ENCODE peak calls at places on chromosome 4, in five cellular contexts. One of them, this sample, is unnamed.

GRCh38 chr4:69239777-69240176 is 25.2 kb upstream of the UGT2B11 start:
- DNase-seq in esophagus squamous epithelium: no peak
- DNase-seq in heart left ventricle: no peak
- DNase-seq in body of pancreas: peak
- DNase-seq in gastrocnemius medialis: no peak
- DNase-seq in this sample: no peak

GRCh38 chr4:149891381-149891780 is 75.7 kb upstream of the IQCM start:
- DNase-seq in heart left ventricle: no peak
- DNase-seq in esophagus squamous epithelium: no peak
- DNase-seq in gastrocnemius medialis: no peak
- DNase-seq in body of pancreas: no peak
- DNase-seq in this sample: no peak

GRCh38 chr4:23888421-23889319 is 1.2 kb downstream of the PPARGC1A start:
- DNase-seq in body of pancreas: no peak
- DNase-seq in gastrocnemius medialis: peak
- DNase-seq in esophagus squamous epithelium: no peak
- DNase-seq in heart left ventricle: peak
- DNase-seq in this sample: no peak

GRCh38 chr4:154254999-154255398 is 236.6 kb downstream of the DCHS2 start:
- DNase-seq in body of pancreas: no peak
- DNase-seq in esophagus squamous epithelium: no peak
- DNase-seq in gastrocnemius medialis: no peak
- DNase-seq in heart left ventricle: no peak
- DNase-seq in this sample: no peak

GRCh38 chr4:101020956-101021355 is 326.4 kb downstream of the PPP3CA start:
- DNase-seq in heart left ventricle: no peak
- DNase-seq in esophagus squamous epithelium: no peak
- DNase-seq in body of pancreas: no peak
- DNase-seq in gastrocnemius medialis: no peak
- DNase-seq in this sample: no peak

GRCh38 chr4:101218894-101219293 is 128.4 kb downstream of the PPP3CA start:
- DNase-seq in body of pancreas: no peak
- DNase-seq in heart left ventricle: no peak
- DNase-seq in esophagus squamous epithelium: no peak
- DNase-seq in gastrocnemius medialis: no peak
- DNase-seq in this sample: no peak

GRCh38 chr4:89306486-89307184 is 965 bp downstream of the GPRIN3 start:
- DNase-seq in body of pancreas: no peak
- DNase-seq in heart left ventricle: no peak
- DNase-seq in esophagus squamous epithelium: no peak
- DNase-seq in gastrocnemius medialis: no peak
- DNase-seq in this sample: no peak

GRCh38 chr4:9927317-9928007 is 93.8 kb downstream of the SLC2A9 start:
- DNase-seq in esophagus squamous epithelium: no peak
- DNase-seq in heart left ventricle: no peak
- DNase-seq in body of pancreas: no peak
- DNase-seq in gastrocnemius medialis: no peak
- DNase-seq in this sample: no peak

GRCh38 chr4:48194986-48195773 is 61.1 kb upstream of the TXK start:
- DNase-seq in body of pancreas: no peak
- DNase-seq in heart left ventricle: no peak
- DNase-seq in esophagus squamous epithelium: no peak
- DNase-seq in gastrocnemius medialis: no peak
- DNase-seq in this sample: no peak

GRCh38 chr4:142211444-142211843 is 575.1 kb downstream of the IL15 start:
- DNase-seq in heart left ventricle: no peak
- DNase-seq in body of pancreas: no peak
- DNase-seq in gastrocnemius medialis: no peak
- DNase-seq in esophagus squamous epithelium: no peak
- DNase-seq in this sample: no peak

GRCh38 chr4:151987606-151988005 is 226.8 kb upstream of the GATB start:
- DNase-seq in heart left ventricle: no peak
- DNase-seq in gastrocnemius medialis: no peak
- DNase-seq in body of pancreas: no peak
- DNase-seq in esophagus squamous epithelium: no peak
- DNase-seq in this sample: no peak

DNA sequence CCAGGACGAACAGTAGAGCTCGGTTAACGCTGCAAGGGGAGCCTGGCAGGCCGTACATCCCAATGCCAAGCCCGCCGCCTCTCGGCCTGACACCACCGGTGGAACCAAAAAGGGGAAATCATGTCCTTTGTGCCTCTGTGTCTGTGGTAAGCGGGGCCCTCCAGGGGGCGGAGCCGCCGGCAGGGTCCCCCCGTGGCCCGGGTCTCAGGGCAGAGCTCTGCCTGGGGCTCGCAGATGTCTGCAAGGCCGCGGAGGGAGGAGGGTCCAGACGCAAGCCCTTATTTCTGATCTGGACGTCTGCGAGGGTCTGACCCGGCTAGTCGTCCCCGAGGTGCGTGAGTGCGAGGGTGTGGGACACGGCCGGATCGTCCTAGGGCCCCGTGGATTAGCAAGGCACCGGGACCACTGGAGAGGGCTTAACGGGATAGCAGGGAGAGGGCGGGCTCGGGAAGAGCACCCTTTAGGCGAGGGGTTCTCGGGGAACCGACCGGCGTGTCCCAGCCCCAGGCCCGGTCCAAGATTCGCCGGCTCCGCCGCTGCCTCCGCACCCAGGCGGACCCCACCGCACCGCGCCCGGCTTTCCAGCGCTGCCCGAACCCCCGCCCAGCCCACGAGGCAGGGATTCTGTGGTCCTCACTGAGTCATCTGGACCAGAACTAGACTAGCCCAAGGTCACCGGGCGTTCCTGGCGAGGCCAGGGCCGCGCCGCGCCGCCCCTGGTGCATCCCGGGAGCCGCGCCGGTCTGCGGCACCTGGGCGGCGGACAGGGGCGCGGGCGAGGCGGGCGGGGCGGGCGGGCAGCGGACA is 858 bp upstream of the FAM193A start:
- DNase-seq in esophagus squamous epithelium: no peak
- DNase-seq in gastrocnemius medialis: peak
- DNase-seq in body of pancreas: peak
- DNase-seq in heart left ventricle: peak
- DNase-seq in this sample: peak
- TF ChIP-seq POLR2A in esophagus squamous epithelium: no peak
- TF ChIP-seq POLR2A in gastrocnemius medialis: peak
- TF ChIP-seq POLR2A in body of pancreas: peak
- TF ChIP-seq POLR2A in heart left ventricle: no peak
- TF ChIP-seq POLR2A in this sample: no peak

DNA sequence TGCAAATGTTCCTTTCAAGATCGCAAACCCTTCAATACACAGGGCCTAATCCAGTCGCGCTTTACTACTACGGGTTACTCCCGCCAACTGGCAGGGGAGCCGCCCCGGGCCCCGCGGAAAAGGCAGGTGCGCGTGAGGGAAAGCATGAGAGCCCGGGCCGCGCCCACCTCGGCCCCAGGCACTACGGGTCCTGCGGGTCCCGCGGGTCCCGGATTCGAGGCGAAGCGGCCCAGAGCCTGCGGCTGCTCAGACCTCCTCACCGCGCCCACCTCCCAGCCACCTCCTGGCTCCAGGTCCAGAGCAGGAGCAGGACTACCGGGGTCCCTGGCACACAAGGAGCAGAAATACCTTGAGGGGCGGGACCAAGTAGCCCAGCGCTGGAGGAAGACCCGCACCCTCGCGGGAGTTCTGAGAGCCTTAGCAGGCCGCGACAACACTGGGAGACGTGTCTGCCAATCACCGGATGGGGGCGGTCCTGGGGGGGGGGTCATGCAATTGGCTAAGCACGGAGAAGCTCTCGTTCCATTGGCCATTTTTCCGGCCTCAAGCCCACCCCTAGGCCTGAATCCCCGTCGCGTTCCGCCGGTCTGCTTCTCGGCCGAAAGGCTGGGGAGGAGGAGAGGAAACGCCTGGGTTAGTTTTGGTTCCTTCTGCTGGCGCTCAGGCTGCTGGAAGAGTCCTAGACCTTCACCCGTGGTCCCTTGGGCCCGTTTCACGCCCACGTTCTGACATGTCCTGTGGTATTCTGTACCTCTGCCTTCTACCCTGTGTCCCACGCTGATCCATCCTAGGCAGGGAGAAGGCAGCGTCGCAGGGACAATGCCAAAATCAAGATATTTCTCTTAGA is 29.0 kb downstream of the ERVMER34-1 start:
- DNase-seq in gastrocnemius medialis: peak
- DNase-seq in esophagus squamous epithelium: peak
- DNase-seq in body of pancreas: peak
- DNase-seq in heart left ventricle: peak
- DNase-seq in this sample: peak
- TF ChIP-seq POLR2A in gastrocnemius medialis: peak
- TF ChIP-seq POLR2A in esophagus squamous epithelium: peak
- TF ChIP-seq POLR2A in body of pancreas: peak
- TF ChIP-seq POLR2A in heart left ventricle: no peak
- TF ChIP-seq POLR2A in this sample: peak

GRCh38 chr4:77073106-77073858 is 2.5 kb downstream of the CCNI start:
- DNase-seq in gastrocnemius medialis: no peak
- DNase-seq in heart left ventricle: no peak
- DNase-seq in esophagus squamous epithelium: no peak
- DNase-seq in body of pancreas: no peak
- DNase-seq in this sample: no peak
- TF ChIP-seq POLR2A in gastrocnemius medialis: no peak
- TF ChIP-seq POLR2A in heart left ventricle: no peak
- TF ChIP-seq POLR2A in esophagus squamous epithelium: no peak
- TF ChIP-seq POLR2A in body of pancreas: no peak
- TF ChIP-seq POLR2A in this sample: no peak

DNA sequence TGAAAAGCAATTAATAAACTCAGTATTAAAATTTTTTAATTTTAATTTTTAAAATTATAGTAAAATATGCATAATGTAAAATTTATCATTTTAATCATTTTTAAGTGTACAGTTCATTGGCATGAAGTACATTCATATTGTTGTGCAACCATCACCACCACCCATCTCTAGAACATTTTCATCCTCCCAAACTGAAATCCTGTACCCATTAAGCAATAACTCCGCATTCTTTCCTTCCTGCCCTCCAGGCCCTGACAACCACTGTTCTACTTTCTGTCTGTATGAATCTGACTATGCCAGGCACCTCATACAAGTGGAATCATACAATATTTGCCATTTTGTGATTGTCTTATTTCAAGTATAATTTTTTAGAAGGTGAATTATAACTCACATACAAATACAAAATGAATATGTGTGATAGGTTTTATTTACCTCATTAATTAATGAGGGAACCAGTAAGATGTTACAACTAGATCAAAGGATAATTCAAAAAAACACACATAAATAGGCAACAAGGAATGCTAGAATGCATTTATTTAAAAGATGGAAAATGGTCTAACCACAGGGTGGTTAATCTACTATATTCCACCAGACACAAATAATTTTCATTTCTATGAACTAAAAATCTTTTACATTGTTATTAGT is 13.1 kb upstream of the AFF1 start:
- DNase-seq in heart left ventricle: no peak
- DNase-seq in gastrocnemius medialis: no peak
- DNase-seq in body of pancreas: no peak
- DNase-seq in esophagus squamous epithelium: no peak
- DNase-seq in this sample: no peak
- TF ChIP-seq POLR2A in heart left ventricle: no peak
- TF ChIP-seq POLR2A in gastrocnemius medialis: no peak
- TF ChIP-seq POLR2A in body of pancreas: no peak
- TF ChIP-seq POLR2A in esophagus squamous epithelium: no peak
- TF ChIP-seq POLR2A in this sample: no peak